ENCODE peak calls at places on chromosomes 13 and 19, in five cellular contexts. L, B, E, X and F are unnamed samples.
A peak's percentile ranks its signal among the peaks of the same experiment; 100 is the strongest.

GRCh38 chr13:114062754-114063153 is 69.7 kb downstream of the RASA3 start:
- DNase-seq in L (no peak), B (no peak), X (no peak), E (no peak), F (no peak)

GRCh38 chr13:102599451-102600012 is 2.7 kb downstream of the TPP2 start:
- DNase-seq in L (no peak), X (no peak), B (no peak), E (no peak), F (no peak)

GRCh38 chr19:53078668-53079067 is 24.6 kb downstream of the ZNF160 start:
- DNase-seq in B (no peak), X (no peak), L (no peak), E (no peak), F (no peak)

GRCh38 chr19:48321372-48321621 is 4.1 kb upstream of the EMP3 start:
- DNase-seq in E (no peak), L (no peak), X (peak; percentile 85), B (peak; percentile 97), F (no peak)

GRCh38 chr19:47698631-47699359 is 14.4 kb upstream of the EHD2 start:
- DNase-seq in X (no peak), L (no peak), B (no peak), E (no peak), F (no peak)

GRCh38 chr13:36130168-36130541 is 1.0 kb downstream of the DCLK1 start:
- DNase-seq in B (no peak), E (no peak), L (no peak), X (no peak), F (no peak)

GRCh38 chr13:77697208-77698103 is at the start of gene SLAIN1:
- DNase-seq in L (peak; percentile 15), X (no peak), B (peak; percentile 81), E (peak; percentile 85), F (peak; percentile 71)

GRCh38 chr13:20570540-20570939 is 3.6 kb downstream of the IFT88 start:
- DNase-seq in B (no peak), X (no peak), E (no peak), L (no peak), F (no peak)

GRCh38 chr19:50649433-50650391 is at the start of gene C19orf81:
- DNase-seq in E (peak; percentile 79), L (no peak), B (no peak), X (no peak), F (no peak)

GRCh38 chr19:1270168-1270853 is 1.2 kb downstream of the CIRBP start:
- DNase-seq in E (no peak), X (no peak), L (no peak), B (no peak), F (no peak)
- TF ChIP-seq POLR2A in E (no peak), X (no peak), L (no peak), B (no peak), F (no peak)

DNA sequence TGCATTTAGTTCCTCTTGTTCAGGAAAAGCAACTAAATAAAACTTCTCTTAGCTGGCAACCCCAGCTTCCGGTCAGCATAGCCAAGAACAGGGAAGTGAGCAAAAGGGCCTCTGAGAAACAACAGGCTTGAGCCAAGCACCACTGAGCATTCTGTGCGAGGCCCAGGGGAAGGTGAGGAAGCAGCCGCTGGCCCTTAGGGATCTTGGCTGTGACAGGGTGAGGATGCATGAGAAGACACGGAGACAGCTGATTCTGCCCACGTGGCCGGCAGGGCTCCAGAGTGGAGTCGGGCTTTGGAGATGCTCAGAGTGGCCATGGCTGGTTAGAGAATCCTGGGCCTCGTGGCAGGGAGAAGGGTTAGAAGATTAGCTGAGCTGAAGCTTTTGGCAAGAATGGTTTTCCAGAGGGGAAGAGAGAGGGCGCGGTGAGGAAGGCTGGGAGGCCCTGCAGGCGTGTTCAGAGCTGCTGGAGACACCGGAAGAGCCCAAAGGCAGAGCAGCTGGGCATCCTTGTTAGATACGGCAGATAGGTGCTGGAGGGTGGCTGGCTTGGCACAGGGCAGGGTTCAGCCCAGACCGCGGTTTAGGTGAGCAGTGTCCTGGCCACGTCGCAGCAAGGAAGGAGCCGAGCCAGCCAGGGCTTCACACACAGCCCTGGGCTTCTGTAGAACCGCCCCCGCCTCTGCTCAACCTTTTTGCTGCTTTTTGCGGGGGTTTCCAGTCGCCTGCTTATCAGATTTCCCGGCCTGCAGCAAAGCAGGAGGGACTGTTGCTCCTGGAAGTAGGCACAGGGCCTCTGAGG is 17.3 kb downstream of the UPF1 start:
- DNase-seq in E (no peak), X (no peak), B (no peak), L (no peak), F (no peak)
- TF ChIP-seq POLR2AphosphoS5 in E (no peak), X (no peak), B (no peak), L (no peak), F (no peak)

DNA sequence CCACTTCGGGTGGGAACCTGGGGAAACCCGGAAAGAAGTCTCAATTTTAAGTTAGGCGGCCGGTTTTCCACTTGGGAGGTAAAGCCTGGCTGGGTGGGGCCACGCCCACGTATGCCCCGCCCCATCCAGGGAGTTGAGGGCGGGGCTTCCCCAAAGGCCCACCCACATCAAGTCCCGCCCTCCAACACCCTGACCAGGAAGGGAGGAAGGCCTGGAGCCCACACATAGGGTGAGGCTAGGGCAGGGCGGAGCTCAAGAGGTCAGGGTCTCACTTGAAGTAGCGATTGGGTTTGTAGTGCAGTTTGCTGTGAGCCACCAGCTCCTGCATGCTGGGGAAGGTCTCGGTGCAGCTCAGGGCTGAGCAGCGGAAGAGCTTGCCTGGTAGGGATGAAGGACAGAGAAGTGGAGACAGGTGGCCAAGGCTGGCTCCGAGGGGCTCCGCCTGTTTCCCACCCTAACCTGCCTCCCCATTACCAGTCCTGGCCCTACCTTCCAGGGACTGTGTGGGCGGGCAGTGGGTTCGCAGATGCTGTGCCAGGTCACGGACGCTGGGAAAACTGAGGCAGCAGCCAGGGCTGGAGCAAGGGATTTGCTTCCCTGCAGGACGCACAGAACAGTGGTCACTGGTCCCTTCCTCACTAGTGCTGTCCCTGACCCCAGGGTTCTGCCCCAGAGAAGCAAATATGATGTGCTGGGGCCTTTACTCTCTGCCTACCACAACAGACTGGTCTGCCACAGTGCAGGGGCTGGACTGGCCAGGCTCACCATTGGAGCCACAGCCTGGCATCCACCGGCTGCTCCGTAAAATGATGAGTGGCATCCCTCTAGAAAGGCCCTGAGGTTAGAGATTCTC is 1.6 kb downstream of the ZNF414 start:
- DNase-seq in X (no peak), B (no peak), E (peak; percentile 84), L (peak; percentile 60), F (no peak)
- TF ChIP-seq TAF1 in X (no peak), B (no peak), E (peak; percentile 57), L (no peak), F (no peak)

DNA sequence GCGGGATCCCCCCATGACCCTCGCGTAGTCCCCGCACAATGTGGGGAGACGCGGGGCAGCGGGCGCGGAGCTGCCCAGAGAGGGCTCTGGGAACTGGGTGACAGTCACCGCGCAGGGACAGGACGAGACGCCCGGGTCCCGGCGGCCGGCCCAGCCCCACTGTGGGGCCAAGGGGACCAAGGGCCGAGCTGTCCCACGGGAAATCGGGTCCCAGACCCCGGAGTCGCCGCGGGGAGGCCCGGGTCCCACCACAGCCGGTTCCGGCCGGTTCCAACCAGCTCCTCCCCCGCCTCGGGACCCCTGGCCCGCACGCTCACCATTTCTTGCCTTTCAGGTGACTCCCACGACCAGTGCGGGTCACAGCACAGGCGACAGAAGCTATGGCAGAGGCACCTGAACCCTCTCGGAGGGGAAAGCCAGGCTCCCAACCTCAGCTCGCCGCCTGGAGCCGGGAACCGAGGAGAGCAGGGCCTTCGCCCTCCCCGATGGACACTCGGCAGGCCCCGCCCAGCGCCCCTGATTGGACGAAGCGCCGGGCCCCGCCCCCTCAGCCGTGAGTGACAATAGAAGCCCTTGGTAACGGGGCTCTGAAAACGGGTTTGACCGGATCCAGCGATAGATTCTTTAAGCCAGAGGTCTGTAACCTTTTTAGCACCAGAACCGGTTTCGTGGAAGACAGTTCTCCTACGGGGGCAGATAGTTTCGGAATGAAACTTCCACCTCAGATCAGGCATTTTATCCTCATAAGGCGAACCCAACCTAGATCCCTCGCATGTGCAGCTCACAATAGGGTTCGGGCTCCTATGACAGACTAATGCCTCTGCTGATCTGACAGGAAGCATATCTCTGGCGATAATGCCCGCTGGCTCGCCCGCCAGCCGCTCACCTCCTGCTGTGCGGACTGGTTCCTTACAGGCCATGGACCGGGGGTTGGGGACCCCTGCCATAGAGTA is at the start of gene ZNF433:
- DNase-seq in X (no peak), E (peak; percentile 99), B (peak; percentile 92), L (peak; percentile 84), F (peak; percentile 91)
- TF ChIP-seq POLR2A in X (peak; percentile 91), E (no peak), B (peak; percentile 38), L (peak; percentile 89), F (peak; percentile 79)

GRCh38 chr13:44117351-44117750 is 237.6 kb downstream of the LACC1 start:
- DNase-seq in L (no peak), E (no peak), B (no peak), X (no peak), F (no peak)

GRCh38 chr13:44112700-44113329 is 233.1 kb downstream of the LACC1 start:
- DNase-seq in B (no peak), L (no peak), X (no peak), E (no peak), F (no peak)

GRCh38 chr13:44111701-44112100 is 232.0 kb downstream of the LACC1 start:
- DNase-seq in X (no peak), L (no peak), E (no peak), B (no peak), F (no peak)

GRCh38 chr13:44120814-44121505 is 241.3 kb downstream of the LACC1 start:
- DNase-seq in E (no peak), L (no peak), B (no peak), X (no peak), F (no peak)

GRCh38 chr13:44116562-44117315 is 237.0 kb downstream of the LACC1 start:
- DNase-seq in E (peak; percentile 47), X (no peak), B (no peak), L (no peak), F (no peak)
- TF ChIP-seq POLR2AphosphoS5 in E (no peak), X (no peak), B (no peak), L (no peak), F (no peak)